ENCODE peak calls at places on chromosomes 6 and 20, in ten cellular contexts. N is heart right ventricle, E is cardiac muscle cell, S is A549, A is breast epithelium, G is tibial nerve, B is brain microvascular endothelial cell, V is fibroblast of lung, O is ascending aorta, Z is substantia nigra. X is an unnamed sample.

GRCh38 chr6:97401533-97401932 is 118.5 kb upstream of the MMS22L start:
- DNase-seq in G (no peak), B (peak; percentile 7), A (no peak), N (peak; percentile 4), Z (no peak), O (no peak), V (no peak), S (no peak), E (peak; percentile 50), X (no peak)

GRCh38 chr6:164151161-164151728 is 736.7 kb downstream of the QKI start:
- DNase-seq in Z (peak; percentile 38), E (no peak), B (no peak), S (no peak), N (peak; percentile 64), V (no peak), O (no peak), G (no peak), A (peak; percentile 78), X (no peak)

GRCh38 chr20:14972690-14973089 is 635.3 kb upstream of the FLRT3 start:
- DNase-seq in G (no peak), O (no peak), A (no peak), B (no peak), Z (no peak), E (no peak), S (no peak), V (no peak), N (no peak), X (no peak)

GRCh38 chr6:31462964-31463940 is 34.7 kb upstream of the MICB start:
- DNase-seq in G (peak; percentile 92), O (peak; percentile 69), E (peak; percentile 88), V (peak; percentile 65), B (peak; percentile 80), A (peak; percentile 95), S (peak; percentile 78), N (peak; percentile 91), Z (peak; percentile 47), X (peak; percentile 88)

GRCh38 chr6:20565291-20565690 is 31.0 kb downstream of the CDKAL1 start:
- DNase-seq in A (no peak), Z (no peak), S (no peak), O (no peak), G (no peak), E (no peak), V (no peak), N (no peak), B (no peak), X (no peak)

GRCh38 chr6:34146021-34146782 is at the start of gene GRM4:
- DNase-seq in E (no peak), B (no peak), Z (no peak), O (no peak), G (no peak), V (no peak), A (no peak), S (no peak), N (no peak), X (no peak)

GRCh38 chr6:111628117-111628866 is 22.6 kb upstream of the TRAF3IP2 start:
- DNase-seq in A (no peak), E (peak; percentile 42), G (peak; percentile 35), S (no peak), O (no peak), B (no peak), N (no peak), Z (no peak), V (peak; percentile 19), X (peak; percentile 3)

GRCh38 chr20:62891111-62891510 is 29.5 kb upstream of the TCFL5 start:
- DNase-seq in S (no peak), V (no peak), N (no peak), O (no peak), B (no peak), E (no peak), A (no peak), Z (no peak), G (no peak), X (no peak)

GRCh38 chr20:60262967-60263603 is 304.9 kb downstream of the CDH26 start:
- DNase-seq in B (no peak), G (no peak), E (no peak), A (no peak), S (peak; percentile 21), Z (no peak), N (no peak), O (no peak), V (peak; percentile 22), X (no peak)

GRCh38 chr6:143271024-143271423 is 179.5 kb downstream of the ADAT2 start:
- DNase-seq in E (peak; percentile 81), A (no peak), S (no peak), O (no peak), V (peak; percentile 87), N (peak; percentile 69), Z (no peak), B (peak; percentile 62), G (peak; percentile 36), X (no peak)

GRCh38 chr6:74167506-74167905 is 471.5 kb downstream of the CD109 start:
- DNase-seq in E (no peak), N (no peak), A (no peak), V (peak; percentile 18), G (no peak), S (no peak), Z (no peak), B (no peak), O (no peak), X (no peak)

GRCh38 chr6:32847004-32847403 is 3.2 kb upstream of the PSMB8 start:
- DNase-seq in O (no peak), Z (no peak), B (no peak), G (no peak), A (peak; percentile 15), N (no peak), V (no peak), E (no peak), S (no peak), X (no peak)

GRCh38 chr6:32845381-32845884 is 1.6 kb upstream of the PSMB8 start:
- DNase-seq in E (no peak), V (no peak), G (no peak), N (no peak), O (no peak), A (no peak), Z (peak; percentile 5), B (no peak), S (no peak), X (no peak)

GRCh38 chr6:32843321-32843978 is 397 bp downstream of the PSMB8 start:
- DNase-seq in E (no peak), S (no peak), N (no peak), Z (no peak), A (no peak), V (peak; percentile 17), O (no peak), B (no peak), G (no peak), X (no peak)

GRCh38 chr6:32843979-32844838 is at the start of gene PSMB8:
- DNase-seq in B (peak; percentile 93), O (peak; percentile 92), N (peak; percentile 97), G (peak; percentile 99), A (peak; percentile 98), Z (peak; percentile 84), S (peak; percentile 87), E (peak; percentile 94), V (peak; percentile 91), X (peak; percentile 98)

DNA sequence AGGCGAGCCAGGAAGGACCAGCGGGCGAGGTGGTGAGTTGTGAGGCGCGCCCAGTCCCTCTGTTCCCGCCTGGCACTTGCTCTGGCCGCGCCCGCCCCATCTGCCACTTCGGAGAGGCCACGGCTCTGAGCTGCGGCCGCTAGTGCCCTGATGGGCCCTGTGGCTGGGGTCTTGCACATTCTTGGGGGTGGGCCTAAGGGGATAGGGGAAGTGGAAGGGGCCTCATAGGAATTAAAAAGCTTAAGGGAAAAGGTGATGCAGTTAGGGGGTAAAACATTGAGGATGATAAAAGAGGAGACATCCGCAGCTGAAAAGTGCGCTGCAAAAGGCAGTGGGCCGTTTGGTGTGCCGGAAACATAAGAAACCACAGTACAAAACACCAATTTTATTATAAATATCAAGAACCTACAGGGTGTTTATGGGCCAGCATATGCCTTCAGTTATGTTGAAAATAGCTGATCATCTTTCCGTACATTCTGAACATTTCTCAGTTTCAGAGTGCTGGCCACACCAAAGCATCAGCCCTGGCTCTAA is 1.1 kb upstream of the PSMB8 start:
- DNase-seq in E (no peak), B (no peak), G (no peak), O (no peak), V (no peak), S (no peak), A (no peak), N (no peak), Z (no peak), X (no peak)
- H3K27ac ChIP-seq in E (no peak overlapping the region), B (peak overlapping the region; percentile 79), G (peak overlapping the region; percentile 94), O (peak overlapping the region; percentile 94), V (peak overlapping the region; percentile 97), S (no peak overlapping the region), A (peak overlapping the region; percentile 92), N (peak overlapping the region; percentile 95), Z (peak overlapping the region; percentile 85), X (peak overlapping the region; percentile 95)

GRCh38 chr6:139920027-139920851 is 545.8 kb upstream of the CITED2 start:
- DNase-seq in B (no peak), S (no peak), Z (no peak), V (no peak), E (peak; percentile 39), A (no peak), N (no peak), O (no peak), G (no peak), X (no peak)
- H3K27ac ChIP-seq in B (no peak overlapping the region), S (no peak overlapping the region), Z (no peak overlapping the region), V (no peak overlapping the region), E (peak overlapping the region; percentile 41), A (no peak overlapping the region), N (no peak overlapping the region), O (no peak overlapping the region), G (peak overlapping the region; percentile 27), X (no peak overlapping the region)

GRCh38 chr6:90936286-90936685 is 349.4 kb upstream of the MAP3K7 start:
- DNase-seq in O (no peak), V (no peak), E (no peak), N (no peak), B (no peak), S (no peak), Z (no peak), G (no peak), A (no peak), X (no peak)
- H3K27ac ChIP-seq in O (no peak overlapping the region), V (no peak overlapping the region), E (no peak overlapping the region), N (peak overlapping the region; percentile 23), B (no peak overlapping the region), S (no peak overlapping the region), Z (no peak overlapping the region), G (no peak overlapping the region), A (no peak overlapping the region), X (no peak overlapping the region)

GRCh38 chr6:151240861-151241642 is 1.3 kb downstream of the AKAP12 start:
- DNase-seq in N (peak; percentile 29), Z (no peak), A (no peak), S (peak; percentile 54), O (no peak), V (peak; percentile 74), B (peak; percentile 64), E (peak; percentile 87), G (peak; percentile 37), X (peak; percentile 84)
- H3K27ac ChIP-seq in N (peak overlapping the region; percentile 77), Z (no peak overlapping the region), A (peak overlapping the region; percentile 92), S (peak overlapping the region; percentile 78), O (peak overlapping the region; percentile 90), V (peak overlapping the region; percentile 74), B (peak overlapping the region; percentile 78), E (peak overlapping the region; percentile 89), G (peak overlapping the region; percentile 98), X (peak overlapping the region; percentile 99)